ENCODE peak calls at places on chromosomes 1 and 21, in ten cellular contexts. One of them, this sample, is unnamed.
A peak's percentile ranks its signal among the peaks of the same experiment; 100 is the strongest.

GRCh38 chr1:168442931-168443330 is 100.9 kb downstream of the XCL2 start:
- DNase-seq in CD8-positive, alpha-beta memory T cell: no peak
- DNase-seq in cardiac muscle cell: no peak
- DNase-seq in AG04450: no peak
- DNase-seq in neuronal stem cell: no peak
- DNase-seq in mammary epithelial cell: no peak
- DNase-seq in PC-9: no peak
- DNase-seq in CD4-positive, CD25-positive, alpha-beta regulatory T cell: no peak
- DNase-seq in CD4-positive, alpha-beta T cell: no peak
- DNase-seq in sigmoid colon: no peak
- DNase-seq in this sample: no peak

GRCh38 chr1:1906185-1907097 is 8.6 kb upstream of the CALML6 start:
- DNase-seq in CD8-positive, alpha-beta memory T cell: peak; percentile 55
- DNase-seq in cardiac muscle cell: peak; percentile 86
- DNase-seq in AG04450: peak; percentile 38
- DNase-seq in neuronal stem cell: peak; percentile 75
- DNase-seq in mammary epithelial cell: peak; percentile 57
- DNase-seq in PC-9: peak; percentile 83
- DNase-seq in CD4-positive, CD25-positive, alpha-beta regulatory T cell: peak; percentile 54
- DNase-seq in CD4-positive, alpha-beta T cell: peak; percentile 47
- DNase-seq in sigmoid colon: peak; percentile 94
- DNase-seq in this sample: peak; percentile 47

GRCh38 chr21:41360072-41360821 is 1.6 kb upstream of the MX2 start:
- DNase-seq in CD8-positive, alpha-beta memory T cell: no peak
- DNase-seq in cardiac muscle cell: peak; percentile 83
- DNase-seq in AG04450: peak; percentile 10
- DNase-seq in neuronal stem cell: no peak
- DNase-seq in mammary epithelial cell: peak; percentile 21
- DNase-seq in PC-9: no peak
- DNase-seq in CD4-positive, CD25-positive, alpha-beta regulatory T cell: no peak
- DNase-seq in CD4-positive, alpha-beta T cell: no peak
- DNase-seq in sigmoid colon: peak; percentile 86
- DNase-seq in this sample: no peak

GRCh38 chr1:169896013-169896412 is 2.3 kb upstream of the SCYL3 start:
- DNase-seq in CD8-positive, alpha-beta memory T cell: no peak
- DNase-seq in cardiac muscle cell: no peak
- DNase-seq in AG04450: no peak
- DNase-seq in neuronal stem cell: no peak
- DNase-seq in mammary epithelial cell: no peak
- DNase-seq in PC-9: no peak
- DNase-seq in CD4-positive, CD25-positive, alpha-beta regulatory T cell: no peak
- DNase-seq in CD4-positive, alpha-beta T cell: no peak
- DNase-seq in sigmoid colon: no peak
- DNase-seq in this sample: no peak

GRCh38 chr1:31759266-31760023 is 4.7 kb downstream of the ADGRB2 start:
- DNase-seq in CD8-positive, alpha-beta memory T cell: no peak
- DNase-seq in cardiac muscle cell: no peak
- DNase-seq in AG04450: no peak
- DNase-seq in neuronal stem cell: no peak
- DNase-seq in mammary epithelial cell: no peak
- DNase-seq in PC-9: no peak
- DNase-seq in CD4-positive, CD25-positive, alpha-beta regulatory T cell: no peak
- DNase-seq in CD4-positive, alpha-beta T cell: no peak
- DNase-seq in sigmoid colon: no peak
- DNase-seq in this sample: no peak

GRCh38 chr1:207825719-207826556 is 74.1 kb downstream of the CD46 start:
- DNase-seq in CD8-positive, alpha-beta memory T cell: peak; percentile 86
- DNase-seq in cardiac muscle cell: peak; percentile 36
- DNase-seq in AG04450: no peak
- DNase-seq in neuronal stem cell: no peak
- DNase-seq in mammary epithelial cell: no peak
- DNase-seq in PC-9: no peak
- DNase-seq in CD4-positive, CD25-positive, alpha-beta regulatory T cell: peak; percentile 88
- DNase-seq in CD4-positive, alpha-beta T cell: peak; percentile 62
- DNase-seq in sigmoid colon: peak; percentile 92
- DNase-seq in this sample: peak; percentile 68

GRCh38 chr1:226674892-226675719 is 64.0 kb downstream of the ITPKB start:
- DNase-seq in CD8-positive, alpha-beta memory T cell: peak; percentile 89
- DNase-seq in cardiac muscle cell: peak; percentile 41
- DNase-seq in AG04450: no peak
- DNase-seq in neuronal stem cell: no peak
- DNase-seq in mammary epithelial cell: no peak
- DNase-seq in PC-9: no peak
- DNase-seq in CD4-positive, CD25-positive, alpha-beta regulatory T cell: peak; percentile 87
- DNase-seq in CD4-positive, alpha-beta T cell: peak; percentile 56
- DNase-seq in sigmoid colon: peak; percentile 85
- DNase-seq in this sample: peak; percentile 75

GRCh38 chr1:172442404-172442803 is 1.5 kb downstream of the PIGC start:
- DNase-seq in CD8-positive, alpha-beta memory T cell: no peak
- DNase-seq in cardiac muscle cell: no peak
- DNase-seq in AG04450: no peak
- DNase-seq in neuronal stem cell: no peak
- DNase-seq in mammary epithelial cell: no peak
- DNase-seq in PC-9: no peak
- DNase-seq in CD4-positive, CD25-positive, alpha-beta regulatory T cell: no peak
- DNase-seq in CD4-positive, alpha-beta T cell: no peak
- DNase-seq in sigmoid colon: no peak
- DNase-seq in this sample: no peak

GRCh38 chr1:8679411-8679800 is 138.0 kb downstream of the RERE start:
- DNase-seq in CD8-positive, alpha-beta memory T cell: no peak
- DNase-seq in cardiac muscle cell: peak; percentile 65
- DNase-seq in AG04450: no peak
- DNase-seq in neuronal stem cell: no peak
- DNase-seq in mammary epithelial cell: no peak
- DNase-seq in PC-9: no peak
- DNase-seq in CD4-positive, CD25-positive, alpha-beta regulatory T cell: no peak
- DNase-seq in CD4-positive, alpha-beta T cell: no peak
- DNase-seq in sigmoid colon: no peak
- DNase-seq in this sample: no peak

DNA sequence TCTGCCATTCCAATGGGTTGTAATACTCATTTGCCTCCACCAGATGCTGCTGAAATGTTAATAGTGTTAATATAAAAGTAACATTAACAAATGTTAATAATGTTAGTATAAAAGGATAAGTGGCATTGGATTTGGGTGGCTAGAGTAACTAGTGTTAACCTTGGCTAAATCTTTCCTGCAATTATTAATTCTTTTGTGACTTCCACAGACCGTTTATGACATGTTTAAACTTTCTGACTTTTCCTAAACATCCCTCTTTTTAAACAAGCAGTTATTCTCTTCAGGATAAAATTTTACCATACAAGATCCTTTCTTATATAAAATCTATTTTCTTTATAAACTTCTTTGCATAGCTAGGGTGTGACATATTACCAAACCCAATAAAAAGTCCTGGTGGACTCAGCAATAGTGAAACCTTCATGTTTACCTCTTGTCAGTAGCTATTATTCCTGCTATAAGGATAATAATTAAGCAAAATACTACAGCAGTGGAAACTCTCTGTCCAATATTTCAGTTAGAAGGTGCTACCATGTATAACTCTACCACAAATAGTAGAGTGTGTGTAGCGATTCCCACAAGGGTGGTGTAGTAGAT is 41.5 kb downstream of the CCDC30 start:
- DNase-seq in CD8-positive, alpha-beta memory T cell: no peak
- DNase-seq in cardiac muscle cell: no peak
- DNase-seq in AG04450: no peak
- DNase-seq in neuronal stem cell: no peak
- DNase-seq in mammary epithelial cell: no peak
- DNase-seq in PC-9: no peak
- DNase-seq in CD4-positive, CD25-positive, alpha-beta regulatory T cell: no peak
- DNase-seq in CD4-positive, alpha-beta T cell: no peak
- DNase-seq in sigmoid colon: no peak
- DNase-seq in this sample: no peak
- H3K9me3 ChIP-seq in CD8-positive, alpha-beta memory T cell: no peaks in the 10 kb centered on the region
- H3K9me3 ChIP-seq in cardiac muscle cell: peaks cover 7% of the 10 kb centered on the region
- H3K9me3 ChIP-seq in AG04450: peaks cover 10% of the 10 kb centered on the region
- H3K9me3 ChIP-seq in neuronal stem cell: peaks cover 16% of the 10 kb centered on the region
- H3K9me3 ChIP-seq in mammary epithelial cell: peaks cover 11% of the 10 kb centered on the region
- H3K9me3 ChIP-seq in PC-9: peaks cover 23% of the 10 kb centered on the region
- H3K9me3 ChIP-seq in CD4-positive, CD25-positive, alpha-beta regulatory T cell: peaks cover 29% of the 10 kb centered on the region
- H3K9me3 ChIP-seq in CD4-positive, alpha-beta T cell: peaks cover 45% of the 10 kb centered on the region
- H3K9me3 ChIP-seq in sigmoid colon: peaks cover 10% of the 10 kb centered on the region
- H3K9me3 ChIP-seq in this sample: no peaks in the 10 kb centered on the region

DNA sequence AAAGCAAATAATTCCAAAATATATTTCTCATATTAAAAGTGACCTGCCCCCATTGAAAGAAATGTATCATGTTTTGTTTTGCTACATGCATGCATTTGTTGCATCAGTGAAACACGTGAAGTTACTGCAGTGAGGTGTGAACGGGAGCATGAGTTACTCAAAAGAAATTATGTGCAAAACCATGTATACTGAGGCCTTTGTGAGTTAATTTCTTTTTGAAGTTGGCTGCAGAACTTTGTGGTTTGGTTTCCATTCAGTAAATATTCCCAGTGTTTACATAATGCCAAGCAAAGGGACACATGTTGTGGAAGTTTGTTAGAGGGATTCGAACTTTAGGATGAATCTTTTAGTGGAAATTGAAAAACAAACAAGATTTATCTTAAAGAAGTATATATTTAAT is 619.4 kb upstream of the ADAMTS5 start:
- DNase-seq in CD8-positive, alpha-beta memory T cell: no peak
- DNase-seq in cardiac muscle cell: no peak
- DNase-seq in AG04450: no peak
- DNase-seq in neuronal stem cell: no peak
- DNase-seq in mammary epithelial cell: no peak
- DNase-seq in PC-9: no peak
- DNase-seq in CD4-positive, CD25-positive, alpha-beta regulatory T cell: no peak
- DNase-seq in CD4-positive, alpha-beta T cell: no peak
- DNase-seq in sigmoid colon: no peak
- DNase-seq in this sample: no peak
- H3K9me3 ChIP-seq in CD8-positive, alpha-beta memory T cell: no peaks in the 10 kb centered on the region
- H3K9me3 ChIP-seq in cardiac muscle cell: no peaks in the 10 kb centered on the region
- H3K9me3 ChIP-seq in AG04450: no peaks in the 10 kb centered on the region
- H3K9me3 ChIP-seq in neuronal stem cell: no peaks in the 10 kb centered on the region
- H3K9me3 ChIP-seq in mammary epithelial cell: no peaks in the 10 kb centered on the region
- H3K9me3 ChIP-seq in PC-9: no peaks in the 10 kb centered on the region
- H3K9me3 ChIP-seq in CD4-positive, CD25-positive, alpha-beta regulatory T cell: no peaks in the 10 kb centered on the region
- H3K9me3 ChIP-seq in CD4-positive, alpha-beta T cell: no peaks in the 10 kb centered on the region
- H3K9me3 ChIP-seq in sigmoid colon: no peaks in the 10 kb centered on the region
- H3K9me3 ChIP-seq in this sample: no peaks in the 10 kb centered on the region

GRCh38 chr21:9774347-9774746 is 747.0 kb upstream of the TPTE start:
- DNase-seq in CD8-positive, alpha-beta memory T cell: no peak
- DNase-seq in cardiac muscle cell: no peak
- DNase-seq in AG04450: no peak
- DNase-seq in neuronal stem cell: no peak
- DNase-seq in mammary epithelial cell: no peak
- DNase-seq in PC-9: no peak
- DNase-seq in CD4-positive, CD25-positive, alpha-beta regulatory T cell: no peak
- DNase-seq in CD4-positive, alpha-beta T cell: no peak
- DNase-seq in sigmoid colon: no peak
- DNase-seq in this sample: no peak
- H3K9me3 ChIP-seq in CD8-positive, alpha-beta memory T cell: peaks cover 8% of the 10 kb centered on the region
- H3K9me3 ChIP-seq in cardiac muscle cell: peaks cover 26% of the 10 kb centered on the region
- H3K9me3 ChIP-seq in AG04450: peaks cover 63% of the 10 kb centered on the region
- H3K9me3 ChIP-seq in neuronal stem cell: peaks cover 13% of the 10 kb centered on the region
- H3K9me3 ChIP-seq in mammary epithelial cell: peaks cover 76% of the 10 kb centered on the region
- H3K9me3 ChIP-seq in PC-9: no peaks in the 10 kb centered on the region
- H3K9me3 ChIP-seq in CD4-positive, CD25-positive, alpha-beta regulatory T cell: peaks cover 62% of the 10 kb centered on the region
- H3K9me3 ChIP-seq in CD4-positive, alpha-beta T cell: peaks cover 25% of the 10 kb centered on the region
- H3K9me3 ChIP-seq in sigmoid colon: no peaks in the 10 kb centered on the region
- H3K9me3 ChIP-seq in this sample: peaks cover 3% of the 10 kb centered on the region

GRCh38 chr1:81004011-81004410 is 796.7 kb upstream of the ADGRL2 start:
- DNase-seq in CD8-positive, alpha-beta memory T cell: no peak
- DNase-seq in cardiac muscle cell: no peak
- DNase-seq in AG04450: no peak
- DNase-seq in neuronal stem cell: no peak
- DNase-seq in mammary epithelial cell: no peak
- DNase-seq in PC-9: no peak
- DNase-seq in CD4-positive, CD25-positive, alpha-beta regulatory T cell: no peak
- DNase-seq in CD4-positive, alpha-beta T cell: no peak
- DNase-seq in sigmoid colon: no peak
- DNase-seq in this sample: no peak
- H3K9me3 ChIP-seq in CD8-positive, alpha-beta memory T cell: no peaks in the 10 kb centered on the region
- H3K9me3 ChIP-seq in cardiac muscle cell: no peaks in the 10 kb centered on the region
- H3K9me3 ChIP-seq in AG04450: no peaks in the 10 kb centered on the region
- H3K9me3 ChIP-seq in neuronal stem cell: peaks cover 3% of the 10 kb centered on the region
- H3K9me3 ChIP-seq in mammary epithelial cell: no peaks in the 10 kb centered on the region
- H3K9me3 ChIP-seq in PC-9: peaks cover 15% of the 10 kb centered on the region
- H3K9me3 ChIP-seq in CD4-positive, CD25-positive, alpha-beta regulatory T cell: peaks cover 14% of the 10 kb centered on the region
- H3K9me3 ChIP-seq in CD4-positive, alpha-beta T cell: no peaks in the 10 kb centered on the region
- H3K9me3 ChIP-seq in sigmoid colon: no peaks in the 10 kb centered on the region
- H3K9me3 ChIP-seq in this sample: no peaks in the 10 kb centered on the region